ENCODE peak calls at places on chromosomes 1 and 21, in ten cellular contexts. One of them, this sample, is unnamed.
A peak's percentile ranks its signal among the peaks of the same experiment; 100 is the strongest.

GRCh38 chr1:204316164-204316563 is 43.6 kb downstream of the PLEKHA6 start:
- DNase-seq in ovary: no peak
- DNase-seq in right atrium auricular region: no peak
- DNase-seq in endothelial cell of umbilical vein: no peak
- DNase-seq in heart right ventricle: no peak
- DNase-seq in GM23338: no peak
- DNase-seq in tibial artery: no peak
- DNase-seq in mesenchymal stem cell: no peak
- DNase-seq in psoas muscle: no peak
- DNase-seq in body of pancreas: no peak
- DNase-seq in this sample: no peak

GRCh38 chr1:155254228-155254713 is 1.0 kb downstream of the ENTREP3 start:
- DNase-seq in mesenchymal stem cell: no peak
- DNase-seq in ovary: peak; percentile 56
- DNase-seq in GM23338: no peak
- DNase-seq in endothelial cell of umbilical vein: no peak
- DNase-seq in heart right ventricle: no peak
- DNase-seq in tibial artery: no peak
- DNase-seq in psoas muscle: no peak
- DNase-seq in right atrium auricular region: no peak
- DNase-seq in body of pancreas: no peak
- DNase-seq in this sample: no peak

GRCh38 chr21:28671549-28672195 is 321.0 kb downstream of the LTN1 start:
- DNase-seq in mesenchymal stem cell: peak; percentile 25
- DNase-seq in ovary: no peak
- DNase-seq in psoas muscle: no peak
- DNase-seq in GM23338: no peak
- DNase-seq in tibial artery: no peak
- DNase-seq in body of pancreas: no peak
- DNase-seq in right atrium auricular region: no peak
- DNase-seq in endothelial cell of umbilical vein: peak; percentile 19
- DNase-seq in heart right ventricle: no peak
- DNase-seq in this sample: no peak

GRCh38 chr1:201319631-201320030 is 36.3 kb downstream of the PKP1 start:
- DNase-seq in psoas muscle: no peak
- DNase-seq in body of pancreas: no peak
- DNase-seq in ovary: no peak
- DNase-seq in tibial artery: no peak
- DNase-seq in GM23338: no peak
- DNase-seq in endothelial cell of umbilical vein: no peak
- DNase-seq in mesenchymal stem cell: no peak
- DNase-seq in heart right ventricle: no peak
- DNase-seq in right atrium auricular region: no peak
- DNase-seq in this sample: no peak

GRCh38 chr1:171754971-171755370 is 13.1 kb upstream of the VAMP4 start:
- DNase-seq in GM23338: no peak
- DNase-seq in psoas muscle: no peak
- DNase-seq in endothelial cell of umbilical vein: no peak
- DNase-seq in right atrium auricular region: no peak
- DNase-seq in tibial artery: no peak
- DNase-seq in heart right ventricle: no peak
- DNase-seq in body of pancreas: no peak
- DNase-seq in ovary: no peak
- DNase-seq in mesenchymal stem cell: peak; percentile 47
- DNase-seq in this sample: no peak

GRCh38 chr21:45366931-45367401 is 38.0 kb upstream of the COL18A1 start:
- DNase-seq in right atrium auricular region: peak; percentile 79
- DNase-seq in endothelial cell of umbilical vein: peak; percentile 96
- DNase-seq in mesenchymal stem cell: peak; percentile 98
- DNase-seq in heart right ventricle: peak; percentile 70
- DNase-seq in body of pancreas: peak; percentile 58
- DNase-seq in ovary: peak; percentile 90
- DNase-seq in GM23338: no peak
- DNase-seq in psoas muscle: peak; percentile 73
- DNase-seq in tibial artery: peak; percentile 96
- DNase-seq in this sample: no peak

GRCh38 chr1:202998836-202999750 is 8.1 kb upstream of the TMEM183A start:
- DNase-seq in endothelial cell of umbilical vein: peak; percentile 69
- DNase-seq in heart right ventricle: no peak
- DNase-seq in tibial artery: no peak
- DNase-seq in mesenchymal stem cell: peak; percentile 57
- DNase-seq in psoas muscle: no peak
- DNase-seq in ovary: peak; percentile 31
- DNase-seq in GM23338: peak; percentile 85
- DNase-seq in body of pancreas: peak; percentile 72
- DNase-seq in right atrium auricular region: no peak
- DNase-seq in this sample: peak; percentile 55

GRCh38 chr1:207999274-207999915 is 88.5 kb upstream of the CD34 start:
- DNase-seq in ovary: no peak
- DNase-seq in mesenchymal stem cell: no peak
- DNase-seq in heart right ventricle: no peak
- DNase-seq in tibial artery: no peak
- DNase-seq in endothelial cell of umbilical vein: no peak
- DNase-seq in right atrium auricular region: peak; percentile 32
- DNase-seq in GM23338: no peak
- DNase-seq in body of pancreas: no peak
- DNase-seq in psoas muscle: no peak
- DNase-seq in this sample: no peak

GRCh38 chr21:41726630-41726969 is 40.3 kb downstream of the RIPK4 start:
- DNase-seq in mesenchymal stem cell: no peak
- DNase-seq in endothelial cell of umbilical vein: no peak
- DNase-seq in right atrium auricular region: no peak
- DNase-seq in GM23338: no peak
- DNase-seq in tibial artery: no peak
- DNase-seq in body of pancreas: no peak
- DNase-seq in heart right ventricle: no peak
- DNase-seq in psoas muscle: no peak
- DNase-seq in ovary: no peak
- DNase-seq in this sample: no peak

GRCh38 chr1:18849252-18849651 is 10.2 kb downstream of the TAS1R2 start:
- DNase-seq in right atrium auricular region: no peak
- DNase-seq in heart right ventricle: no peak
- DNase-seq in tibial artery: no peak
- DNase-seq in psoas muscle: no peak
- DNase-seq in mesenchymal stem cell: no peak
- DNase-seq in GM23338: no peak
- DNase-seq in endothelial cell of umbilical vein: no peak
- DNase-seq in body of pancreas: no peak
- DNase-seq in ovary: peak; percentile 25
- DNase-seq in this sample: no peak

GRCh38 chr21:41665766-41666595 is 100.9 kb downstream of the RIPK4 start:
- DNase-seq in GM23338: no peak
- DNase-seq in psoas muscle: no peak
- DNase-seq in tibial artery: peak; percentile 63
- DNase-seq in ovary: no peak
- DNase-seq in right atrium auricular region: no peak
- DNase-seq in heart right ventricle: no peak
- DNase-seq in endothelial cell of umbilical vein: no peak
- DNase-seq in body of pancreas: peak; percentile 4
- DNase-seq in mesenchymal stem cell: no peak
- DNase-seq in this sample: no peak

GRCh38 chr1:160702100-160702499 is 9.5 kb downstream of the CD48 start:
- DNase-seq in heart right ventricle: no peak
- DNase-seq in right atrium auricular region: no peak
- DNase-seq in ovary: no peak
- DNase-seq in tibial artery: no peak
- DNase-seq in GM23338: no peak
- DNase-seq in endothelial cell of umbilical vein: no peak
- DNase-seq in mesenchymal stem cell: no peak
- DNase-seq in body of pancreas: no peak
- DNase-seq in psoas muscle: no peak
- DNase-seq in this sample: no peak
- H3K4me1 ChIP-seq in heart right ventricle: no peaks in the 10 kb centered on the region
- H3K4me1 ChIP-seq in right atrium auricular region: no peaks in the 10 kb centered on the region
- H3K4me1 ChIP-seq in ovary: no peaks in the 10 kb centered on the region
- H3K4me1 ChIP-seq in tibial artery: no peaks in the 10 kb centered on the region
- H3K4me1 ChIP-seq in GM23338: peaks cover 9% of the 10 kb centered on the region
- H3K4me1 ChIP-seq in endothelial cell of umbilical vein: no peaks in the 10 kb centered on the region
- H3K4me1 ChIP-seq in mesenchymal stem cell: no peaks in the 10 kb centered on the region
- H3K4me1 ChIP-seq in body of pancreas: no peaks in the 10 kb centered on the region
- H3K4me1 ChIP-seq in psoas muscle: no peaks in the 10 kb centered on the region
- H3K4me1 ChIP-seq in this sample: no peaks in the 10 kb centered on the region

GRCh38 chr21:16307256-16307655 is 577.5 kb downstream of the USP25 start:
- DNase-seq in ovary: no peak
- DNase-seq in right atrium auricular region: no peak
- DNase-seq in tibial artery: no peak
- DNase-seq in GM23338: no peak
- DNase-seq in heart right ventricle: no peak
- DNase-seq in mesenchymal stem cell: no peak
- DNase-seq in endothelial cell of umbilical vein: no peak
- DNase-seq in psoas muscle: no peak
- DNase-seq in body of pancreas: no peak
- DNase-seq in this sample: no peak
- H3K4me3 ChIP-seq in ovary: peak overlapping the region; percentile 25
- H3K4me3 ChIP-seq in right atrium auricular region: no peak overlapping the region
- H3K4me3 ChIP-seq in tibial artery: no peak overlapping the region
- H3K4me3 ChIP-seq in GM23338: no peak overlapping the region
- H3K4me3 ChIP-seq in heart right ventricle: peak overlapping the region; percentile 36
- H3K4me3 ChIP-seq in mesenchymal stem cell: no peak overlapping the region
- H3K4me3 ChIP-seq in endothelial cell of umbilical vein: no peak overlapping the region
- H3K4me3 ChIP-seq in psoas muscle: peak overlapping the region; percentile 57
- H3K4me3 ChIP-seq in body of pancreas: no peak overlapping the region
- H3K4me3 ChIP-seq in this sample: no peak overlapping the region

GRCh38 chr1:226945106-226945857 is 5.2 kb downstream of the COQ8A start:
- DNase-seq in endothelial cell of umbilical vein: no peak
- DNase-seq in right atrium auricular region: peak; percentile 59
- DNase-seq in psoas muscle: peak; percentile 55
- DNase-seq in GM23338: peak; percentile 41
- DNase-seq in mesenchymal stem cell: no peak
- DNase-seq in body of pancreas: peak; percentile 96
- DNase-seq in ovary: no peak
- DNase-seq in tibial artery: peak; percentile 48
- DNase-seq in heart right ventricle: no peak
- DNase-seq in this sample: peak; percentile 94

GRCh38 chr1:226945858-226946245 is 5.8 kb downstream of the COQ8A start:
- DNase-seq in mesenchymal stem cell: no peak
- DNase-seq in body of pancreas: no peak
- DNase-seq in right atrium auricular region: peak; percentile 53
- DNase-seq in ovary: no peak
- DNase-seq in psoas muscle: no peak
- DNase-seq in tibial artery: peak; percentile 55
- DNase-seq in endothelial cell of umbilical vein: no peak
- DNase-seq in heart right ventricle: no peak
- DNase-seq in GM23338: no peak
- DNase-seq in this sample: peak; percentile 10

GRCh38 chr1:226948051-226948450 is 8.0 kb downstream of the COQ8A start:
- DNase-seq in psoas muscle: no peak
- DNase-seq in mesenchymal stem cell: no peak
- DNase-seq in ovary: no peak
- DNase-seq in GM23338: no peak
- DNase-seq in right atrium auricular region: no peak
- DNase-seq in endothelial cell of umbilical vein: no peak
- DNase-seq in tibial artery: peak; percentile 48
- DNase-seq in heart right ventricle: no peak
- DNase-seq in body of pancreas: no peak
- DNase-seq in this sample: no peak

GRCh38 chr1:226946841-226947240 is 6.7 kb downstream of the COQ8A start:
- DNase-seq in body of pancreas: peak; percentile 69
- DNase-seq in heart right ventricle: no peak
- DNase-seq in ovary: no peak
- DNase-seq in psoas muscle: no peak
- DNase-seq in mesenchymal stem cell: peak; percentile 16
- DNase-seq in tibial artery: no peak
- DNase-seq in GM23338: no peak
- DNase-seq in right atrium auricular region: no peak
- DNase-seq in endothelial cell of umbilical vein: no peak
- DNase-seq in this sample: peak; percentile 18

GRCh38 chr1:226946285-226946684 is 6.2 kb downstream of the COQ8A start:
- DNase-seq in ovary: no peak
- DNase-seq in right atrium auricular region: peak; percentile 55
- DNase-seq in psoas muscle: no peak
- DNase-seq in mesenchymal stem cell: no peak
- DNase-seq in endothelial cell of umbilical vein: no peak
- DNase-seq in heart right ventricle: no peak
- DNase-seq in GM23338: no peak
- DNase-seq in body of pancreas: no peak
- DNase-seq in tibial artery: peak; percentile 48
- DNase-seq in this sample: no peak
- H3K27ac ChIP-seq in ovary: no peak overlapping the region
- H3K27ac ChIP-seq in right atrium auricular region: peak overlapping the region; percentile 99
- H3K27ac ChIP-seq in psoas muscle: peak overlapping the region; percentile 97
- H3K27ac ChIP-seq in mesenchymal stem cell: no peak overlapping the region
- H3K27ac ChIP-seq in endothelial cell of umbilical vein: no peak overlapping the region
- H3K27ac ChIP-seq in heart right ventricle: peak overlapping the region; percentile 68
- H3K27ac ChIP-seq in GM23338: no peak overlapping the region
- H3K27ac ChIP-seq in body of pancreas: peak overlapping the region; percentile 96
- H3K27ac ChIP-seq in tibial artery: no peak overlapping the region
- H3K27ac ChIP-seq in this sample: peak overlapping the region; percentile 68

GRCh38 chr1:209414803-209415329 is 168.6 kb upstream of the CAMK1G start:
- DNase-seq in right atrium auricular region: no peak
- DNase-seq in body of pancreas: no peak
- DNase-seq in GM23338: peak; percentile 21
- DNase-seq in heart right ventricle: no peak
- DNase-seq in tibial artery: no peak
- DNase-seq in ovary: no peak
- DNase-seq in psoas muscle: no peak
- DNase-seq in endothelial cell of umbilical vein: no peak
- DNase-seq in mesenchymal stem cell: no peak
- DNase-seq in this sample: no peak

GRCh38 chr1:209416009-209416408 is 167.5 kb upstream of the CAMK1G start:
- DNase-seq in GM23338: no peak
- DNase-seq in right atrium auricular region: no peak
- DNase-seq in body of pancreas: no peak
- DNase-seq in tibial artery: no peak
- DNase-seq in mesenchymal stem cell: peak; percentile 60
- DNase-seq in heart right ventricle: no peak
- DNase-seq in endothelial cell of umbilical vein: no peak
- DNase-seq in psoas muscle: no peak
- DNase-seq in ovary: no peak
- DNase-seq in this sample: no peak

GRCh38 chr1:209417761-209418160 is 165.8 kb upstream of the CAMK1G start:
- DNase-seq in right atrium auricular region: peak; percentile 40
- DNase-seq in psoas muscle: no peak
- DNase-seq in body of pancreas: no peak
- DNase-seq in ovary: no peak
- DNase-seq in mesenchymal stem cell: no peak
- DNase-seq in tibial artery: no peak
- DNase-seq in GM23338: no peak
- DNase-seq in endothelial cell of umbilical vein: no peak
- DNase-seq in heart right ventricle: no peak
- DNase-seq in this sample: no peak

GRCh38 chr1:209413062-209413461 is 170.5 kb upstream of the CAMK1G start:
- DNase-seq in heart right ventricle: no peak
- DNase-seq in tibial artery: no peak
- DNase-seq in psoas muscle: no peak
- DNase-seq in ovary: no peak
- DNase-seq in body of pancreas: no peak
- DNase-seq in GM23338: no peak
- DNase-seq in mesenchymal stem cell: no peak
- DNase-seq in right atrium auricular region: no peak
- DNase-seq in endothelial cell of umbilical vein: no peak
- DNase-seq in this sample: no peak

DNA sequence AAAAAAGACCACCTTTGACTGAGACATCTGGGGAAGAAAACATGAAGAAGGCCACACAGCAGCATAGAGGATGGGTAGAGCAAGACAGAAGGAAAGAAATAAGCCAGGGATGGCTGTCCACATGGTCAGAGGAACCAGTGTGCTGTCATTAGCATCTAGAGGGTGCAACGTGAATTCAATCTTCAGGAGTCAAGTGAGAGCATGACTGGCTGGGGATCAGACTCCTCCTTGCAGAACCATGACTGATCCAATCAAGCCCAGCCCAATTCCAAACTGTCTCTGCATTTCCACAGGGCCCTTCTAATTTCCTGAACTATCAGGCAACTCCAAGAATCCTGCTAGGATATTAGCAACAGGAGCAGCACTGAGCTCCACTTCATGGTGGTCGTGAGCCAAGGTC is 166.9 kb upstream of the CAMK1G start:
- DNase-seq in tibial artery: no peak
- DNase-seq in GM23338: no peak
- DNase-seq in right atrium auricular region: no peak
- DNase-seq in ovary: no peak
- DNase-seq in heart right ventricle: no peak
- DNase-seq in endothelial cell of umbilical vein: no peak
- DNase-seq in body of pancreas: no peak
- DNase-seq in mesenchymal stem cell: no peak
- DNase-seq in psoas muscle: no peak
- DNase-seq in this sample: no peak
- H3K4me1 ChIP-seq in tibial artery: no peaks in the 10 kb centered on the region
- H3K4me1 ChIP-seq in GM23338: peaks cover 10% of the 10 kb centered on the region
- H3K4me1 ChIP-seq in right atrium auricular region: no peaks in the 10 kb centered on the region
- H3K4me1 ChIP-seq in ovary: no peaks in the 10 kb centered on the region
- H3K4me1 ChIP-seq in heart right ventricle: peaks cover 7% of the 10 kb centered on the region
- H3K4me1 ChIP-seq in endothelial cell of umbilical vein: no peaks in the 10 kb centered on the region
- H3K4me1 ChIP-seq in body of pancreas: peaks cover 7% of the 10 kb centered on the region
- H3K4me1 ChIP-seq in mesenchymal stem cell: peaks cover 12% of the 10 kb centered on the region
- H3K4me1 ChIP-seq in psoas muscle: no peaks in the 10 kb centered on the region
- H3K4me1 ChIP-seq in this sample: no peaks in the 10 kb centered on the region